ENCODE peak calls at places on chromosomes 13 and 19, in eight cellular contexts. A is AG04449, W is lower leg skin, H is PC-3, X is bronchial epithelial cell, Q is kidney epithelial cell, G is astrocyte of the spinal cord, K is cardiac fibroblast. L is an unnamed sample.

GRCh38 chr13:78015782-78016181 is 97.2 kb upstream of the EDNRB start:
- DNase-seq in A (no peak), W (no peak), H (no peak), X (peak), Q (no peak), G (no peak), K (peak), L (no peak)

GRCh38 chr13:97853550-97853949 is 99.9 kb upstream of the IPO5 start:
- DNase-seq in A (no peak), W (no peak), H (peak), X (peak), Q (no peak), G (no peak), K (peak), L (peak)

GRCh38 chr13:27487776-27488175 is 37.4 kb upstream of the MTIF3 start:
- DNase-seq in A (no peak), W (no peak), H (no peak), X (no peak), Q (no peak), G (no peak), K (peak), L (no peak)

GRCh38 chr19:17749912-17750317 is 1.4 kb upstream of the FCHO1 start:
- DNase-seq in A (no peak), W (no peak), H (no peak), X (no peak), Q (no peak), G (no peak), K (peak), L (no peak)

GRCh38 chr19:18992696-18993095 is 40.6 kb downstream of the SUGP2 start:
- DNase-seq in A (no peak), W (no peak), H (no peak), X (no peak), Q (no peak), G (no peak), K (no peak), L (no peak)

GRCh38 chr13:51259359-51259645 is 37.1 kb downstream of the FAM124A start:
- DNase-seq in A (no peak), W (no peak), H (no peak), X (no peak), Q (no peak), G (no peak), K (no peak), L (no peak)

GRCh38 chr19:2519482-2519881 is 43.6 kb downstream of the GADD45B start:
- DNase-seq in A (no peak), W (no peak), H (no peak), X (no peak), Q (no peak), G (no peak), K (no peak), L (no peak)

GRCh38 chr13:71866173-71867091 is 572 bp downstream of the DACH1 start:
- DNase-seq in A (no peak), W (no peak), H (no peak), X (no peak), Q (no peak), G (no peak), K (no peak), L (peak)

DNA sequence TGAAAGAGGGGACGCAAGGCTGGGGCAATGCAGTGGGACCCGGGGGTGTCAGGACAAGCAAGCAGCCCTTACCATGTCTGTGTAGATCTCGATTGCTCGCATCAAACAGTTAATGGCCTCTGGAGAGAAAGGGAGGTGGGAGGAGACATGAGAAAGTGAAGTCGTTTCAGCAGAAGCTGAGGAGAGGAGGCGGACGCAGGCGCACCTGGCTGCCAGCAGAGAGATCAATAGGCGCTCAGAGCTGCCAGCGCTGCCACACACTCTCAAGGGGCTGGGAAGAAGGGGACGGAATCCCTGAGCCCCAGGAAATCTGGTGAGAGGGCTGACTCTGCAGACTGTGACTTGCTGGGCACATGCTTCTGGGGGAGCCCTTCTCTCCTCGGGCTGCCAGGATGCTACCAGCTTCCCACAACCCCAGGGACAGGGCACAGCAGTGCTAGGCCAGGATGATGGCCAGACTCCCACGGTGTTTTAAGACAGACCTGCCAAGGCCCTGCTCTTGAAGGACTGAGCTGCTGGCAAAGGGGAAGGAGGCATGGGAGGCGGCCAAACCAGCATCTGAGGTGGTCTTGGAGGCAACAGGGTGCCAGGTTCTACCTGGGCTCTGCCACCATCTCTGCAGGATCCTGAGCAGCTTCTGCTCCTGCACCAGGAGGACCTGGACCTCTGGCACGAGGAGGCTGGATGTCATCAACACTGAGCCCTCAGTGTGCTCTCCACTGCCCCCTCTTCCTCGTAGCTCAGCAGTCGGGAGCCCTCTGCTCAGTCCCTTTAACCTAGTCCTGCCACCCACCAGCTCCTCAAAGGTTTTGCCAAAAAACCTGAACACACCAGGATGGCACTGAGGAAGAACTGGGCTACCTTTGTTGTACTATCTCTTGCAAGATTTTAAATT is 11.7 kb upstream of the KPTN start:
- DNase-seq in A (no peak), W (no peak), H (no peak), X (no peak), Q (no peak), G (no peak), K (no peak), L (no peak)
- TF ChIP-seq CTCF in A (no peak), W (no peak), H (no peak), X (no peak), Q (no peak), G (no peak), K (no peak), L (no peak)

GRCh38 chr13:110719036-110719710 is 5.7 kb downstream of the ING1 start:
- DNase-seq in A (no peak), W (no peak), H (no peak), X (no peak), Q (no peak), G (no peak), K (no peak), L (no peak)
- H3K4me3 ChIP-seq in A (no peak), W (no peak), H (no peak), X (no peak), Q (no peak), G (no peak), K (no peak), L (no peak)

GRCh38 chr19:6412111-6412999 is 12.3 kb downstream of the KHSRP start:
- DNase-seq in A (no peak), W (no peak), H (peak), X (peak), Q (no peak), G (no peak), K (peak), L (peak)
- TF ChIP-seq CTCF in A (peak), W (no peak), H (peak), X (peak), Q (peak), G (peak), K (peak), L (peak)

GRCh38 chr19:43534305-43534612 is 1.3 kb downstream of the ZNF575 start:
- DNase-seq in A (no peak), W (no peak), H (no peak), X (no peak), Q (no peak), G (no peak), K (no peak), L (no peak)
- H3K4me3 ChIP-seq in A (peak), W (no peak), H (peak), X (peak), Q (peak), G (peak), K (peak), L (peak)

GRCh38 chr13:39783051-39783450 is 127.6 kb downstream of the COG6 start:
- DNase-seq in A (no peak), W (no peak), H (peak), X (peak), Q (no peak), G (no peak), K (peak), L (no peak)
- TF ChIP-seq CTCF in A (no peak), W (no peak), H (peak), X (no peak), Q (no peak), G (no peak), K (no peak), L (no peak)

DNA sequence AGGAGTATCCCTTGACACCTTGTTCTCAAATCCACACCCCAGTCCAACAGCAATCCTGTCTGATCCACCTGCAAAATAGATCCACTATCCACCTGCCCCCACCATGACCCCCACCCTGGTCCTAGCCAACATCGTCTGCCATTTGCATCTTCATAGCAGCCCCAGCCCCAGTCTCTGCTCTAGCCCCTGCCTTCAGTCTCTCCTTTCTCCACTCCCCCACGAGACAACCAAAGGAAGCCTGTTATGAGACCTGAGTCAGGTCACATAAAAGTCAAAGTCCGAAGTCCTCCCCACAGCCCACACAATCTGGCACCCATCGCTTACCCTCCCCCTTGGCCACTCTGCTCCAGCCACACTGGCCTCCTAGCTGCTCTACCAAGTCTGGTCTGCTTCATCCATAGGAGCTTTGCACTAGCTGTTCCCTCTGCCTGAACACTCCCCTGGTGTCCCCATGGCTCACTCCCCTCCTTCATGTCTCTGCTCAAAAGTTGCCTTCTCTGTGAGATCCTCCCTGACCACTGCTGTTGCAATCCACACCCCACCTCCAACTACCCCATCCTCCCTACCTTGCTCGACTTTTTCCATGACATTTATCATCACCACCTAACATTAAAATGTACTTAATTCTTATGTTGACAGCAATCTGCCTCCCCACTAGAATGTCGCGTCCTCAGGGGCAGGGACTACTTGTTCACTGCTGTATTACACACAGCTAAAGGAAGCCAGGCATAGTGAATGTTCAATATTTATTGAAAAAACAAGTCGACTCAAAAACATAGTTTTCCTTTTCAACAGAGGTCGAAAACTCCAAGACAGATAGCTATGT is 1.2 kb upstream of the PLEKHG2 start:
- DNase-seq in A (no peak), W (peak), H (no peak), X (peak), Q (no peak), G (peak), K (no peak), L (peak)
- H3K4me3 ChIP-seq in A (peak), W (no peak), H (peak), X (peak), Q (no peak), G (no peak), K (no peak), L (peak)

GRCh38 chr19:49473868-49474544 is at the start of gene FLT3LG:
- DNase-seq in A (no peak), W (no peak), H (peak), X (no peak), Q (no peak), G (peak), K (peak), L (peak)
- TF ChIP-seq CTCF in A (peak), W (peak), H (peak), X (peak), Q (peak), G (peak), K (peak), L (peak)

DNA sequence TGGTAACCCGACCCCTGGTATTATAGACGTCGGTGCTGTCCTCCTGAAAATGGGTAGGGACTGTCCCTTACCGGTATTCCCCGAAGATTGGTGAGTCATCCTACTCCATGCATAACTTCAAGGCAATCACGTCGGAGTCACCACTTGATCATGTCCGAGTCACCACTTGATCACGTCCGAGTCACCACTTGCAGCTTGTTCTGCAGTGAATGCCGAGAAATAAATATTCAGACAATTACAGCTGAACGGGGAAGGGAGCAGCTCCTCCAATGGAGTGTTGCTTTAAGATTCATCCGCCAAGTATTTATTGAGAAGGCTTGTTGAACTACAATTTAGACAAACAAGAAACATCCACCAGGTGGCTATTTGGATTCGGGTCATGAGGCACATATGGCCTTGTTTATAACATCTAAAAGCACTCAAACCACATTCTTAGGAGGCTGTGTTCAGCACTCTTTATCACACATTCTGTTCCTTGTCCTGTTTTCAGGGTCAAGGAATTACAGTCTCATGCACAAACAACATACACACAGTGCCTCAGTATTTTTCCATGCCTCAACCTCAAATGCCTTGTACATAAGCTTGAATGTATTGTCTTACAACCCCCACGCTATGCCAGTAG is 43.1 kb downstream of the ZNF726 start:
- DNase-seq in A (peak), W (no peak), H (peak), X (peak), Q (peak), G (peak), K (peak), L (peak)
- H3K4me3 ChIP-seq in A (no peak), W (no peak), H (peak), X (no peak), Q (no peak), G (no peak), K (no peak), L (peak)

GRCh38 chr19:30001794-30002193 is 59.8 kb downstream of the URI1 start:
- DNase-seq in A (no peak), W (no peak), H (peak), X (peak), Q (no peak), G (peak), K (peak), L (peak)
- TF ChIP-seq CTCF in A (no peak), W (no peak), H (peak), X (no peak), Q (no peak), G (peak), K (peak), L (no peak)